ENCODE peak calls at places on chromosomes 7 and 10, in five cellular contexts. Y, X, W, M and I are unnamed samples.

GRCh38 chr7:46603296-46603701 is 682.2 kb upstream of the IGFBP3 start:
- DNase-seq in Y (no peak), X (no peak), W (no peak), M (no peak), I (no peak)

GRCh38 chr10:69641261-69641980 is 11.4 kb downstream of the FAM241B start:
- DNase-seq in Y (no peak), X (no peak), W (no peak), M (no peak), I (no peak)

GRCh38 chr10:84270708-84271107 is 25.9 kb downstream of the RGR start:
- DNase-seq in Y (no peak), X (no peak), W (no peak), M (no peak), I (no peak)

GRCh38 chr7:134842062-134842461 is 62.6 kb downstream of the CALD1 start:
- DNase-seq in Y (no peak), X (no peak), W (no peak), M (no peak), I (no peak)

GRCh38 chr10:12332572-12333381 is 16.6 kb upstream of the CAMK1D start:
- DNase-seq in Y (no peak), X (no peak), W (no peak), M (no peak), I (no peak)

GRCh38 chr7:30648744-30649540 is 33.3 kb downstream of the CRHR2 start:
- DNase-seq in Y (no peak), X (no peak), W (no peak), M (no peak), I (no peak)

GRCh38 chr7:149878523-149878921 is 4.8 kb downstream of the ATP6V0E2 start:
- DNase-seq in Y (no peak), X (no peak), W (no peak), M (no peak), I (no peak)

GRCh38 chr10:103069453-103070331 is 123.4 kb downstream of the NT5C2 start:
- DNase-seq in Y (peak), X (peak), W (peak), M (no peak), I (peak)

GRCh38 chr7:32164341-32164996 is 94.3 kb upstream of the PDE1C start:
- DNase-seq in Y (no peak), X (peak), W (no peak), M (no peak), I (peak)

GRCh38 chr10:113844091-113844490 is 9.8 kb downstream of the DCLRE1A start:
- DNase-seq in Y (no peak), X (peak), W (no peak), M (no peak), I (no peak)

GRCh38 chr10:91617073-91617580 is 15.7 kb downstream of the PPP1R3C start:
- DNase-seq in Y (no peak), X (no peak), W (no peak), M (no peak), I (no peak)

GRCh38 chr10:24249829-24250415 is 41.0 kb downstream of the KIAA1217 start:
- DNase-seq in Y (no peak), X (peak), W (no peak), M (no peak), I (no peak)

GRCh38 chr10:30704016-30704600 is 74.6 kb upstream of the LYZL2 start:
- DNase-seq in Y (no peak), X (no peak), W (no peak), M (no peak), I (no peak)

GRCh38 chr10:70589762-70590662 is 12.5 kb downstream of the PRF1 start:
- DNase-seq in Y (no peak), X (no peak), W (no peak), M (no peak), I (no peak)

GRCh38 chr7:116097365-116098009 is 66.9 kb upstream of the TFEC start:
- DNase-seq in Y (no peak), X (no peak), W (no peak), M (no peak), I (peak)

GRCh38 chr10:59460601-59461000 is 98.3 kb upstream of the FAM13C start:
- DNase-seq in Y (no peak), X (no peak), W (no peak), M (no peak), I (no peak)